ENCODE peak calls at places on chromosomes 4 and X, in nine cellular contexts. G, K, O, P, U, F, Z, L and Y are unnamed samples. For H3K27me3, the result is how much of the 10 kb centered on the place peaks cover.

GRCh38 chrX:63418211-63418610 is 67.1 kb upstream of the SPIN4 start:
- DNase-seq in G (no peak), K (no peak), O (no peak), P (no peak), U (no peak), F (no peak), Z (no peak), L (no peak), Y (no peak)

GRCh38 chrX:40544343-40545250 is 36.2 kb upstream of the ATP6AP2 start:
- DNase-seq in G (no peak), K (no peak), O (no peak), P (no peak), U (no peak), F (no peak), Z (peak), L (no peak), Y (no peak)

GRCh38 chr4:47719576-47719975 is 118.3 kb downstream of the CORIN start:
- DNase-seq in G (no peak), K (no peak), O (no peak), P (no peak), U (no peak), F (no peak), Z (no peak), L (no peak), Y (no peak)

GRCh38 chr4:163693211-163693610 is 198.7 kb downstream of the TMA16 start:
- DNase-seq in G (no peak), K (no peak), O (no peak), P (no peak), U (no peak), F (no peak), Z (no peak), L (no peak), Y (no peak)

GRCh38 chrX:150844016-150844415 is 54.5 kb downstream of the CD99L2 start:
- DNase-seq in G (no peak), K (no peak), O (no peak), P (no peak), U (no peak), F (no peak), Z (no peak), L (no peak), Y (no peak)

GRCh38 chr4:118282692-118283091 is 70.1 kb downstream of the PRSS12 start:
- DNase-seq in G (no peak), K (peak), O (no peak), P (no peak), U (no peak), F (no peak), Z (no peak), L (no peak), Y (no peak)

GRCh38 chr4:64729561-64729960 is 320.3 kb upstream of the TECRL start:
- DNase-seq in G (no peak), K (no peak), O (no peak), P (no peak), U (no peak), F (no peak), Z (no peak), L (no peak), Y (no peak)

GRCh38 chr4:170008376-170008775 is 17.8 kb downstream of the MFAP3L start:
- DNase-seq in G (no peak), K (no peak), O (no peak), P (no peak), U (no peak), F (no peak), Z (no peak), L (no peak), Y (no peak)

GRCh38 chrX:53320543-53321215 is 39.3 kb upstream of the IQSEC2 start:
- DNase-seq in G (no peak), K (no peak), O (no peak), P (peak), U (peak), F (no peak), Z (no peak), L (no peak), Y (no peak)

GRCh38 chr4:115113382-115114106 is at the start of gene NDST4:
- DNase-seq in G (no peak), K (no peak), O (no peak), P (no peak), U (no peak), F (no peak), Z (no peak), L (no peak), Y (no peak)

GRCh38 chrX:44010626-44011025 is 37.4 kb upstream of the NDP start:
- DNase-seq in G (no peak), K (no peak), O (no peak), P (no peak), U (no peak), F (no peak), Z (no peak), L (no peak), Y (no peak)

GRCh38 chr4:78542373-78542772 is 9.2 kb upstream of the ANXA3 start:
- DNase-seq in G (no peak), K (no peak), O (no peak), P (no peak), U (no peak), F (no peak), Z (no peak), L (no peak), Y (no peak)

GRCh38 chr4:4843651-4844291 is 15.7 kb upstream of the MSX1 start:
- DNase-seq in G (no peak), K (no peak), O (no peak), P (no peak), U (no peak), F (no peak), Z (no peak), L (peak), Y (no peak)

GRCh38 chrX:96929036-96929435 is 45.3 kb downstream of the RPA4 start:
- DNase-seq in G (no peak), K (no peak), O (no peak), P (no peak), U (no peak), F (no peak), Z (no peak), L (no peak), Y (no peak)

GRCh38 chr4:60938181-60938580 is 261.9 kb upstream of the ADGRL3 start:
- DNase-seq in G (no peak), K (no peak), O (no peak), P (no peak), U (no peak), F (no peak), Z (no peak), L (no peak), Y (no peak)

GRCh38 chr4:4333265-4333706 is 43.2 kb downstream of the ZBTB49 start:
- DNase-seq in G (peak), K (peak), O (peak), P (peak), U (peak), F (no peak), Z (no peak), L (no peak), Y (no peak)

GRCh38 chr4:180437601-180438000 is 1805.6 kb upstream of the TENM3 start:
- DNase-seq in G (no peak), K (no peak), O (no peak), P (no peak), U (no peak), F (no peak), Z (no peak), L (no peak), Y (no peak)

GRCh38 chr4:167897116-167897515 is 195.2 kb upstream of the ANXA10 start:
- DNase-seq in G (no peak), K (no peak), O (no peak), P (no peak), U (no peak), F (peak), Z (peak), L (no peak), Y (no peak)

GRCh38 chrX:107982356-107982755 is at the start of gene TEX13B:
- DNase-seq in G (no peak), K (no peak), O (no peak), P (no peak), U (no peak), F (no peak), Z (no peak), L (no peak), Y (no peak)

GRCh38 chr4:161696957-161697356 is 466.8 kb downstream of the FSTL5 start:
- DNase-seq in G (no peak), K (no peak), O (no peak), P (no peak), U (no peak), F (no peak), Z (peak), L (no peak), Y (no peak)

GRCh38 chr4:27790911-27791310 is 930.3 kb downstream of the STIM2 start:
- DNase-seq in G (no peak), K (no peak), O (no peak), P (no peak), U (no peak), F (no peak), Z (no peak), L (no peak), Y (no peak)

GRCh38 chr4:121726642-121727268 is 30.0 kb upstream of the ANXA5 start:
- DNase-seq in G (no peak), K (no peak), O (no peak), P (no peak), U (no peak), F (peak), Z (peak), L (no peak), Y (no peak)

GRCh38 chrX:19670854-19671620 is 155.7 kb upstream of the MAP3K15 start:
- DNase-seq in G (peak), K (no peak), O (no peak), P (peak), U (no peak), F (peak), Z (peak), L (peak), Y (peak)

GRCh38 chr4:3246458-3247398 is 2.2 kb upstream of the MSANTD1 start:
- DNase-seq in G (no peak), K (no peak), O (no peak), P (no peak), U (no peak), F (no peak), Z (no peak), L (no peak), Y (no peak)

GRCh38 chrX:84078991-84079390 is 109.0 kb downstream of the RPS6KA6 start:
- DNase-seq in G (no peak), K (no peak), O (no peak), P (no peak), U (no peak), F (no peak), Z (no peak), L (no peak), Y (no peak)

GRCh38 chr4:53476232-53477037 is 99.0 kb downstream of the FIP1L1 start:
- DNase-seq in G (no peak), K (no peak), O (no peak), P (no peak), U (no peak), F (no peak), Z (no peak), L (no peak), Y (no peak)

GRCh38 chr4:186144596-186145569 is 40.4 kb downstream of the FAM149A start:
- DNase-seq in G (peak), K (peak), O (no peak), P (peak), U (peak), F (no peak), Z (peak), L (peak), Y (peak)

GRCh38 chrX:15749642-15750610 is 11.9 kb downstream of the CA5B start:
- DNase-seq in G (no peak), K (no peak), O (no peak), P (no peak), U (no peak), F (no peak), Z (peak), L (no peak), Y (peak)
- TF ChIP-seq POLR2A in G (no peak), K (no peak), O (no peak), P (no peak), U (no peak), F (no peak), Z (no peak), L (no peak), Y (no peak)

GRCh38 chr4:76251448-76252270 is at the start of gene FAM47E:
- DNase-seq in G (peak), K (peak), O (peak), P (peak), U (peak), F (no peak), Z (peak), L (peak), Y (peak)
- H3K27me3 ChIP-seq in G (under half), K (under half), O (under half), P (under half), U (under half), F (under half), Z (under half), L (under half), Y (under half)

GRCh38 chr4:176319704-176320339 is at the start of gene SPCS3:
- DNase-seq in G (peak), K (peak), O (peak), P (peak), U (peak), F (peak), Z (peak), L (peak), Y (peak)

GRCh38 chr4:176320976-176321361 is 1.2 kb downstream of the SPCS3 start:
- DNase-seq in G (no peak), K (no peak), O (no peak), P (no peak), U (no peak), F (no peak), Z (peak), L (no peak), Y (no peak)

GRCh38 chr4:176320340-176320975 is 692 bp downstream of the SPCS3 start:
- DNase-seq in G (peak), K (peak), O (peak), P (peak), U (peak), F (peak), Z (peak), L (peak), Y (peak)

GRCh38 chr4:176321589-176321988 is 1.8 kb downstream of the SPCS3 start:
- DNase-seq in G (no peak), K (no peak), O (no peak), P (no peak), U (no peak), F (no peak), Z (no peak), L (no peak), Y (no peak)

DNA sequence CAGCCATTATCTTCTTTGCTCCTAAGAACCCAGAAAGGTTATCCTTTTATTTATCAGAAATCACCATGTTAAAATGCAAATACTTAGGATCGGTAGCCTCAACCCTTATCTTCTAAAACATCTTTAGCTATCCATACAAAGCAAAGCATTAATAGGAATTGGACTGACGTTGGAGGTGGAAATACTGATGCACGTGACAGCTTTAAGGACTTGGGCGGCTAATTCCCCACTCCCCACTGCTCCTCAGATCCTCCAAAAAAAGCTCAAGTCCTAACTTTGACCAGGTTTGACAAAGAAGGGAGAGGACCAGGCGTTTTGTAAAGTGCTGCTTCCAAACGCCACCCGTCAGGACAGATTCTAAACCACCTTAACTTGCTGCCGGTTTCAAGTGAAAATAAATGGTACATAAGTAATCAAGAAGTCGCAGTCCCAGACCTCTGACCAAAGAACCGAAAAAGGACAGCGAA is 496 bp upstream of the SPCS3 start:
- DNase-seq in G (no peak), K (no peak), O (no peak), P (no peak), U (no peak), F (no peak), Z (no peak), L (no peak), Y (no peak)
- TF ChIP-seq POLR2A in G (no peak), K (no peak), O (no peak), P (no peak), U (no peak), F (no peak), Z (no peak), L (no peak), Y (no peak)

GRCh38 chrX:21883258-21883657 is 27.5 kb downstream of the YY2 start:
- DNase-seq in G (no peak), K (peak), O (no peak), P (peak), U (no peak), F (no peak), Z (peak), L (no peak), Y (no peak)

GRCh38 chrX:21885568-21885967 is 29.8 kb downstream of the YY2 start:
- DNase-seq in G (no peak), K (no peak), O (no peak), P (no peak), U (no peak), F (no peak), Z (peak), L (no peak), Y (no peak)

DNA sequence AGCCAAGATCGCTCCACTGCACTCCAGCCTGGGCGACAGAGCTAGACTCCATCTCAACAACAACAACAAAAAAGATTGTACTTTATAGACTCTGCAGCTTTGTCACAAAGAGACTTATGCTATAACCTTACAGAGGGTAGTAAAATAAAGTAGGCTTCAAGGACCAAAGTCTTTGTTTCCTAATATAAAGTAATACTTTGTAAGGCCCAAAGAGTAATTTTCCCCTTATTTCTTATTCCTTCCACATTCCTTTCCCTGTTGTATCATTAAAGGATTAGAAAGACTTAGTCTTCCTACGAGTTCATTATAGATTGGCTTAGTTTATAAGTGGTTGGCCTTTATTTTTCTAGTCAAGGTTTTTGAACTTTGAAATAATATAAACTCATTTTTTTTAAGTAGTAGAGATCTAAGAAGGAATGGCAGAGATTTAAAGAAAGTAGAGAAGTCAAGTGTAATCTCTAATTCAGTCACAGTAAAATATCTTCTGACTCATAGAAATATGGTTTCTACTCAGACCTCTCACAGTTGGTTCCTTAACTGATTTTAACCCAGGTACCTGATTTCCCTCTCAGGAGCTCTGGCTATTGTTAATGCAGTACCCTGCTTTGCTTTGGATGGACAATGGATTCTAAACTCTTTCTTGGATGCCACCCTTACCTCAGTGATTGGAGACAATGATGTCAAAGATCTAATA is 26.2 kb downstream of the YY2 start:
- DNase-seq in G (no peak), K (no peak), O (no peak), P (no peak), U (no peak), F (no peak), Z (no peak), L (no peak), Y (no peak)
- H3K27me3 ChIP-seq in G (under half), K (under half), O (under half), P (under half), U (under half), F (under half), Z (under half), L (under half), Y (under half)

DNA sequence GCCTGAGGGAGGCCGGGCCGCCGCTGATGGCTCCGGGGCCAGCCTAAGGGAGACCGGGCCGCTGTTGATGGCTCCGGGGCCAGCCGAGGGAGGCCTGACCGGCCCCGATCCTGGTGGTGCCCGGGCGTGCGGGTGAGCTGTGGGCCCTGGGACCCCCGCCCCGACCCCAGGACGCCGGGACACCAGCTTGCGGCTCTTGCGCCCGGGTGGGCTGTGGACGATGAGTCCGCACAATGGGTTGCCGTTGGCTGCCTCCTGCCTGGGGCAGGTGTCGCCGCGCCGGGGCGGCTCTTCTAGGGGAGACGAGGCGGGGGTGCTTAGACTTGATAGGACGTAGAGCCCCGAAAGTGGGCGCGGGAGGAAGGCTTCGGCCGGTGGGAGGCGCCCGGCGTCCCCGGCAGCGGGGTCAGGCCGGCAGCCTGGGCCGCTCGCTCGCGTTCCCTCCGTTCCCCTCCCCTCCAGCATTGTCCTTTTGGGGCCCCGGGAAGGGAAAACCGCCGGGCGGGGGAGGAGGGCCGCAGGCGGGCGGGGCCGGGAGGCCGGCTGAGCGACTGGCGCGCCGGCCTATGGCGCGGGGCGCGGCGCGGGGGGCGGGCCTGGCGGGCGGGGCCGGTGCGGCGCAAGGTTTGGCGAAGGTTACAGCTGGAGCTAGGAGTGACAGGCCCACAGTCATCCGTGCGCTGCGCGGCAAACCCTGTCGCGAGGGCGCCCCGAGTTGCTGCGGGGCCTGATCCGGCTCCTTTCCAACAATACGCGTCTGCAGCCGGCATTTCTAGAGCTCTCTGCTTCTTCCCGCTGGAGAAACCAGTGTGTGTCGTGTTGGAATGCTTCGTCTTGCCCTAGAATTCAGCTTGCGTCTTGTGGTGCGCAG is 819 bp downstream of the KIAA0232 start:
- DNase-seq in G (peak), K (peak), O (peak), P (peak), U (peak), F (peak), Z (peak), L (peak), Y (peak)
- TF ChIP-seq POLR2A in G (peak), K (peak), O (no peak), P (peak), U (no peak), F (peak), Z (no peak), L (peak), Y (peak)